ENCODE peak calls at places on chromosomes 7 and 10, in six cellular contexts. T is lung, G is Peyer's patch, R is hepatocyte, P is colonic mucosa, V is body of pancreas. S is an unnamed sample.

GRCh38 chr7:7977774-7978173 is 9.2 kb downstream of the GLCCI1 start:
- DNase-seq in T (no peak), G (no peak), R (no peak), P (no peak), V (no peak), S (no peak)

GRCh38 chr7:155516466-155516865 is 29.9 kb downstream of the CNPY1 start:
- DNase-seq in T (no peak), G (no peak), R (no peak), P (no peak), V (no peak), S (no peak)

GRCh38 chr7:18212788-18213187 is 185.1 kb upstream of the PRPS1L1 start:
- DNase-seq in T (no peak), G (no peak), R (peak; percentile 21), P (no peak), V (no peak), S (no peak)

GRCh38 chr10:50538473-50539398 is 85.0 kb downstream of the SGMS1 start:
- DNase-seq in T (no peak), G (no peak), R (no peak), P (no peak), V (peak; percentile 18), S (peak; percentile 69)

GRCh38 chr10:110279062-110279986 is 25.4 kb downstream of the SMNDC1 start:
- DNase-seq in T (no peak), G (peak; percentile 40), R (peak; percentile 69), P (peak; percentile 65), V (peak; percentile 69), S (peak; percentile 53)

GRCh38 chr7:66748791-66749190 is 8.3 kb downstream of the RABGEF1 start:
- DNase-seq in T (peak; percentile 59), G (no peak), R (no peak), P (no peak), V (peak; percentile 79), S (no peak)

GRCh38 chr7:45402480-45403218 is 171.5 kb upstream of the ADCY1 start:
- DNase-seq in T (no peak), G (no peak), R (no peak), P (no peak), V (no peak), S (no peak)

GRCh38 chr7:132437730-132438129 is 138.5 kb downstream of the PLXNA4 start:
- DNase-seq in T (no peak), G (no peak), R (no peak), P (no peak), V (no peak), S (no peak)

GRCh38 chr7:42144253-42145002 is 92.6 kb downstream of the GLI3 start:
- DNase-seq in T (no peak), G (no peak), R (no peak), P (no peak), V (no peak), S (no peak)

GRCh38 chr10:79335094-79335469 is 12.2 kb upstream of the PPIF start:
- DNase-seq in T (no peak), G (no peak), R (no peak), P (no peak), V (no peak), S (no peak)

GRCh38 chr10:62733654-62734293 is 70.7 kb upstream of the ADO start:
- DNase-seq in T (no peak), G (no peak), R (no peak), P (no peak), V (no peak), S (no peak)

GRCh38 chr10:131684976-131685375 is 215.8 kb upstream of the PPP2R2D start:
- DNase-seq in T (no peak), G (no peak), R (no peak), P (no peak), V (no peak), S (no peak)

GRCh38 chr7:20826243-20826642 is 39.6 kb upstream of the SP8 start:
- DNase-seq in T (no peak), G (no peak), R (no peak), P (no peak), V (no peak), S (no peak)

GRCh38 chr10:64658528-64658927 is 1137.3 kb downstream of the REEP3 start:
- DNase-seq in T (no peak), G (no peak), R (no peak), P (no peak), V (no peak), S (no peak)

GRCh38 chr7:38127216-38128207 is 50.5 kb upstream of the STARD3NL start:
- DNase-seq in T (no peak), G (no peak), R (no peak), P (no peak), V (no peak), S (no peak)

GRCh38 chr7:78301361-78301760 is 502.8 kb downstream of the PHTF2 start:
- DNase-seq in T (no peak), G (no peak), R (no peak), P (no peak), V (no peak), S (no peak)

GRCh38 chr7:148556892-148557291 is 33.7 kb upstream of the C7orf33 start:
- DNase-seq in T (no peak), G (no peak), R (no peak), P (no peak), V (no peak), S (no peak)

GRCh38 chr7:149496642-149497391 is 792 bp downstream of the ZNF746 start:
- DNase-seq in T (peak; percentile 48), G (peak; percentile 60), R (peak; percentile 65), P (peak; percentile 58), V (peak; percentile 49), S (peak; percentile 37)

GRCh38 chr7:1340031-1340430 is 107.4 kb downstream of the UNCX start:
- DNase-seq in T (no peak), G (no peak), R (no peak), P (no peak), V (no peak), S (no peak)

GRCh38 chr7:423312-424260 is 96.1 kb downstream of the PDGFA start:
- DNase-seq in T (no peak), G (no peak), R (no peak), P (no peak), V (no peak), S (no peak)

GRCh38 chr10:131553121-131553520 is 241.6 kb upstream of the TCERG1L start:
- DNase-seq in T (no peak), G (no peak), R (no peak), P (no peak), V (no peak), S (no peak)

GRCh38 chr7:133345690-133346421 is 93.0 kb downstream of the EXOC4 start:
- DNase-seq in T (no peak), G (no peak), R (no peak), P (no peak), V (no peak), S (no peak)

GRCh38 chr10:89032141-89032814 is 41.7 kb downstream of the FAS start:
- DNase-seq in T (peak; percentile 60), G (no peak), R (no peak), P (no peak), V (no peak), S (no peak)

GRCh38 chr7:33789871-33790270 is 115.5 kb upstream of the BMPER start:
- DNase-seq in T (no peak), G (no peak), R (no peak), P (no peak), V (no peak), S (no peak)

GRCh38 chr10:119658274-119658673 is 7.1 kb downstream of the BAG3 start:
- DNase-seq in T (peak; percentile 82), G (peak; percentile 19), R (peak; percentile 92), P (peak; percentile 40), V (peak; percentile 74), S (no peak)

GRCh38 chr7:14023838-14024237 is 34.4 kb upstream of the ETV1 start:
- DNase-seq in T (no peak), G (no peak), R (no peak), P (no peak), V (no peak), S (no peak)

GRCh38 chr10:98030991-98031431 is 590 bp upstream of the CRTAC1 start:
- DNase-seq in T (no peak), G (no peak), R (peak; percentile 25), P (no peak), V (no peak), S (no peak)

GRCh38 chr10:17049195-17049594 is 80.4 kb downstream of the CUBN start:
- DNase-seq in T (no peak), G (no peak), R (no peak), P (no peak), V (no peak), S (no peak)

GRCh38 chr10:130652964-130653578 is 516.9 kb downstream of the GLRX3 start:
- DNase-seq in T (no peak), G (no peak), R (no peak), P (no peak), V (no peak), S (no peak)

GRCh38 chr7:36021367-36021766 is 131.7 kb upstream of the EEPD1 start:
- DNase-seq in T (no peak), G (no peak), R (no peak), P (no peak), V (no peak), S (no peak)

GRCh38 chr10:88493676-88494483 is 89.2 kb downstream of the RNLS start:
- DNase-seq in T (no peak), G (no peak), R (no peak), P (no peak), V (no peak), S (no peak)

GRCh38 chr7:96297873-96298272 is 24.0 kb downstream of the SLC25A13 start:
- DNase-seq in T (no peak), G (no peak), R (no peak), P (no peak), V (no peak), S (no peak)

GRCh38 chr7:1100886-1101579 is 13.1 kb downstream of the GPER1 start:
- DNase-seq in T (no peak), G (no peak), R (no peak), P (no peak), V (no peak), S (no peak)

GRCh38 chr10:69497611-69498390 is 46.5 kb downstream of the TSPAN15 start:
- DNase-seq in T (no peak), G (no peak), R (no peak), P (no peak), V (peak; percentile 6), S (peak; percentile 34)
- TF ChIP-seq CTCF in T (no peak), G (no peak), R (no peak), P (no peak), V (no peak), S (no peak)

DNA sequence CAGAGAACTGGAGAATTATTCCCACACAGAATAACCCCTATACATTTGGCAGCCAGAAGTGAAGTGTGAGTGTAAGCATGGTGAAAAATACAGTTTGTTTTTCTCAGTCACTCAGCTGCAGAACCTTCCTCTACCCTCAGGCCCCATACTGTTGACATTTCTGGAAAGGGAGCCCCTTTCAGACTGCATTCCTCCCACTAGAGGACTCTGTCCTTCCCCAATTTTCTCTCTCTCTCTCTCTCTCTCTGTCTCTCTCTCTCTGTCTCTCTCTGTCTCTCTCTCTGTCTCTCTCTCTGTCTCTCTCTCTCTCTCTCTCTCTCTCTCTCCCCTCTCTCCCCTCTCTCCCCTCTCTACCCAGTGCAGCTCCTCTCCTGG is 86.8 kb upstream of the STEAP1B start:
- DNase-seq in T (no peak), G (no peak), R (peak; percentile 58), P (no peak), V (no peak), S (peak; percentile 59)
- H3K4me1 ChIP-seq in T (peaks cover 23% of the 10 kb centered on the region), G (no peaks in the 10 kb centered on the region), R (peaks cover 6% of the 10 kb centered on the region), P (no peaks in the 10 kb centered on the region), V (peaks cover 34% of the 10 kb centered on the region), S (peaks cover 39% of the 10 kb centered on the region)

GRCh38 chr7:128937647-128938523 is at the start of gene IRF5:
- DNase-seq in T (peak; percentile 59), G (peak; percentile 66), R (peak; percentile 60), P (peak; percentile 74), V (peak; percentile 78), S (no peak)
- H3K27me3 ChIP-seq in T (no peaks in the 10 kb centered on the region), G (no peaks in the 10 kb centered on the region), R (peaks cover 41% of the 10 kb centered on the region), P (no peaks in the 10 kb centered on the region), V (no peaks in the 10 kb centered on the region), S (no peaks in the 10 kb centered on the region)

GRCh38 chr10:86242761-86243160 is 123.8 kb downstream of the GRID1 start:
- DNase-seq in T (no peak), G (no peak), R (no peak), P (no peak), V (no peak), S (no peak)
- TF ChIP-seq CTCF in T (no peak), G (no peak), R (no peak), P (no peak), V (no peak), S (no peak)

S was measured in Caco-2.